ENCODE peak calls at places on chromosomes 16 and 17, in five cellular contexts. One of them, this sample, is unnamed.

GRCh38 chr17:18262111-18262510 is 1.6 kb downstream of the MIEF2 start:
- DNase-seq in A549: no peak
- DNase-seq in mesothelial cell of epicardium: no peak
- DNase-seq in progenitor cell of endocrine pancreas: no peak
- DNase-seq in left ventricle myocardium inferior: no peak
- DNase-seq in this sample: no peak

GRCh38 chr17:61253293-61253801 is 146.3 kb upstream of the TBX2 start:
- DNase-seq in mesothelial cell of epicardium: no peak
- DNase-seq in left ventricle myocardium inferior: peak; percentile 49
- DNase-seq in A549: no peak
- DNase-seq in progenitor cell of endocrine pancreas: no peak
- DNase-seq in this sample: no peak

GRCh38 chr16:81600275-81600674 is 155.7 kb downstream of the CMIP start:
- DNase-seq in progenitor cell of endocrine pancreas: no peak
- DNase-seq in mesothelial cell of epicardium: no peak
- DNase-seq in left ventricle myocardium inferior: no peak
- DNase-seq in A549: peak; percentile 51
- DNase-seq in this sample: no peak

GRCh38 chr17:57876866-57877237 is 27.0 kb upstream of the MRPS23 start:
- DNase-seq in A549: no peak
- DNase-seq in left ventricle myocardium inferior: no peak
- DNase-seq in progenitor cell of endocrine pancreas: no peak
- DNase-seq in mesothelial cell of epicardium: no peak
- DNase-seq in this sample: no peak

GRCh38 chr16:61814716-61815347 is 221.4 kb downstream of the CDH8 start:
- DNase-seq in progenitor cell of endocrine pancreas: no peak
- DNase-seq in A549: no peak
- DNase-seq in mesothelial cell of epicardium: no peak
- DNase-seq in left ventricle myocardium inferior: no peak
- DNase-seq in this sample: no peak

GRCh38 chr17:3956983-3957382 is 7.3 kb downstream of the ATP2A3 start:
- DNase-seq in progenitor cell of endocrine pancreas: no peak
- DNase-seq in mesothelial cell of epicardium: no peak
- DNase-seq in A549: no peak
- DNase-seq in left ventricle myocardium inferior: no peak
- DNase-seq in this sample: no peak

GRCh38 chr16:3029499-3030127 is 5.8 kb downstream of the THOC6 start:
- DNase-seq in progenitor cell of endocrine pancreas: no peak
- DNase-seq in left ventricle myocardium inferior: no peak
- DNase-seq in mesothelial cell of epicardium: no peak
- DNase-seq in A549: no peak
- DNase-seq in this sample: no peak

GRCh38 chr17:51767287-51767686 is 391.2 kb downstream of the CA10 start:
- DNase-seq in progenitor cell of endocrine pancreas: no peak
- DNase-seq in mesothelial cell of epicardium: no peak
- DNase-seq in left ventricle myocardium inferior: no peak
- DNase-seq in A549: no peak
- DNase-seq in this sample: no peak

GRCh38 chr17:35972945-35973332 is 8.4 kb downstream of the CCL16 start:
- DNase-seq in left ventricle myocardium inferior: no peak
- DNase-seq in progenitor cell of endocrine pancreas: no peak
- DNase-seq in A549: no peak
- DNase-seq in mesothelial cell of epicardium: no peak
- DNase-seq in this sample: no peak

GRCh38 chr17:19299866-19300265 is 62.7 kb downstream of the B9D1 start:
- DNase-seq in mesothelial cell of epicardium: no peak
- DNase-seq in A549: no peak
- DNase-seq in left ventricle myocardium inferior: no peak
- DNase-seq in progenitor cell of endocrine pancreas: no peak
- DNase-seq in this sample: no peak

GRCh38 chr17:2058521-2059124 is 3.7 kb downstream of the HIC1 start:
- DNase-seq in A549: peak; percentile 80
- DNase-seq in progenitor cell of endocrine pancreas: no peak
- DNase-seq in mesothelial cell of epicardium: no peak
- DNase-seq in left ventricle myocardium inferior: peak; percentile 85
- DNase-seq in this sample: peak; percentile 53

GRCh38 chr16:81553080-81553813 is 108.6 kb downstream of the CMIP start:
- DNase-seq in progenitor cell of endocrine pancreas: no peak
- DNase-seq in mesothelial cell of epicardium: no peak
- DNase-seq in A549: no peak
- DNase-seq in left ventricle myocardium inferior: no peak
- DNase-seq in this sample: no peak

GRCh38 chr16:3012246-3012645 is 477 bp upstream of the CLDN9 start:
- DNase-seq in A549: no peak
- DNase-seq in left ventricle myocardium inferior: no peak
- DNase-seq in mesothelial cell of epicardium: no peak
- DNase-seq in progenitor cell of endocrine pancreas: no peak
- DNase-seq in this sample: peak; percentile 59

GRCh38 chr17:65567566-65567965 is 6.1 kb upstream of the AXIN2 start:
- DNase-seq in progenitor cell of endocrine pancreas: no peak
- DNase-seq in mesothelial cell of epicardium: no peak
- DNase-seq in left ventricle myocardium inferior: no peak
- DNase-seq in A549: no peak
- DNase-seq in this sample: no peak

GRCh38 chr17:38729886-38730525 is at the start of gene CISD3:
- DNase-seq in A549: peak; percentile 88
- DNase-seq in progenitor cell of endocrine pancreas: peak; percentile 75
- DNase-seq in mesothelial cell of epicardium: no peak
- DNase-seq in left ventricle myocardium inferior: peak; percentile 89
- DNase-seq in this sample: peak; percentile 89

GRCh38 chr16:2487903-2488531 is 13.1 kb downstream of the TBC1D24 start:
- DNase-seq in mesothelial cell of epicardium: no peak
- DNase-seq in progenitor cell of endocrine pancreas: no peak
- DNase-seq in A549: no peak
- DNase-seq in left ventricle myocardium inferior: no peak
- DNase-seq in this sample: no peak

GRCh38 chr16:48232459-48233040 is 11.6 kb upstream of the LONP2 start:
- DNase-seq in left ventricle myocardium inferior: no peak
- DNase-seq in A549: no peak
- DNase-seq in progenitor cell of endocrine pancreas: no peak
- DNase-seq in mesothelial cell of epicardium: no peak
- DNase-seq in this sample: no peak

GRCh38 chr17:19317359-19318095 is 45.0 kb downstream of the B9D1 start:
- DNase-seq in A549: peak; percentile 60
- DNase-seq in progenitor cell of endocrine pancreas: peak; percentile 26
- DNase-seq in left ventricle myocardium inferior: peak; percentile 85
- DNase-seq in mesothelial cell of epicardium: no peak
- DNase-seq in this sample: peak; percentile 87

GRCh38 chr17:67546578-67547527 is 169.8 kb downstream of the PITPNC1 start:
- DNase-seq in left ventricle myocardium inferior: peak; percentile 60
- DNase-seq in A549: peak; percentile 21
- DNase-seq in progenitor cell of endocrine pancreas: no peak
- DNase-seq in mesothelial cell of epicardium: no peak
- DNase-seq in this sample: no peak

GRCh38 chr17:68346448-68346847 is 55.2 kb downstream of the ARSG start:
- DNase-seq in A549: no peak
- DNase-seq in mesothelial cell of epicardium: no peak
- DNase-seq in progenitor cell of endocrine pancreas: no peak
- DNase-seq in left ventricle myocardium inferior: peak; percentile 21
- DNase-seq in this sample: no peak

GRCh38 chr16:999677-1000076 is 18.1 kb downstream of the SOX8 start:
- DNase-seq in left ventricle myocardium inferior: no peak
- DNase-seq in A549: no peak
- DNase-seq in mesothelial cell of epicardium: no peak
- DNase-seq in progenitor cell of endocrine pancreas: no peak
- DNase-seq in this sample: no peak

GRCh38 chr16:55257971-55258613 is 65.9 kb upstream of the IRX6 start:
- DNase-seq in progenitor cell of endocrine pancreas: peak; percentile 38
- DNase-seq in mesothelial cell of epicardium: peak; percentile 48
- DNase-seq in left ventricle myocardium inferior: peak; percentile 29
- DNase-seq in A549: peak; percentile 51
- DNase-seq in this sample: peak; percentile 82

GRCh38 chr16:2973605-2974318 is 4.6 kb downstream of the PAQR4 start:
- DNase-seq in mesothelial cell of epicardium: no peak
- DNase-seq in progenitor cell of endocrine pancreas: no peak
- DNase-seq in left ventricle myocardium inferior: no peak
- DNase-seq in A549: no peak
- DNase-seq in this sample: no peak

GRCh38 chr17:18954321-18954720 is 2.4 kb downstream of the SLC5A10 start:
- DNase-seq in A549: no peak
- DNase-seq in progenitor cell of endocrine pancreas: no peak
- DNase-seq in mesothelial cell of epicardium: no peak
- DNase-seq in left ventricle myocardium inferior: no peak
- DNase-seq in this sample: no peak

GRCh38 chr17:4142107-4142900 is 526 bp downstream of the ZZEF1 start:
- DNase-seq in mesothelial cell of epicardium: peak; percentile 32
- DNase-seq in left ventricle myocardium inferior: peak; percentile 24
- DNase-seq in A549: peak; percentile 14
- DNase-seq in progenitor cell of endocrine pancreas: no peak
- DNase-seq in this sample: peak; percentile 65

GRCh38 chr17:79950711-79951110 is 85.0 kb downstream of the TBC1D16 start:
- DNase-seq in mesothelial cell of epicardium: peak; percentile 14
- DNase-seq in left ventricle myocardium inferior: no peak
- DNase-seq in A549: no peak
- DNase-seq in progenitor cell of endocrine pancreas: no peak
- DNase-seq in this sample: no peak

GRCh38 chr17:72518810-72519597 is 398.2 kb downstream of the SOX9 start:
- DNase-seq in progenitor cell of endocrine pancreas: peak; percentile 41
- DNase-seq in left ventricle myocardium inferior: no peak
- DNase-seq in mesothelial cell of epicardium: no peak
- DNase-seq in A549: peak; percentile 84
- DNase-seq in this sample: peak; percentile 36

GRCh38 chr17:50620237-50620636 is 14.4 kb upstream of the ABCC3 start:
- DNase-seq in A549: no peak
- DNase-seq in left ventricle myocardium inferior: no peak
- DNase-seq in progenitor cell of endocrine pancreas: no peak
- DNase-seq in mesothelial cell of epicardium: no peak
- DNase-seq in this sample: no peak

GRCh38 chr17:78910885-78911284 is 7.9 kb upstream of the CEP295NL start:
- DNase-seq in progenitor cell of endocrine pancreas: no peak
- DNase-seq in A549: no peak
- DNase-seq in left ventricle myocardium inferior: no peak
- DNase-seq in mesothelial cell of epicardium: no peak
- DNase-seq in this sample: no peak

GRCh38 chr17:55322451-55322985 is 57.8 kb downstream of the HLF start:
- DNase-seq in left ventricle myocardium inferior: no peak
- DNase-seq in progenitor cell of endocrine pancreas: no peak
- DNase-seq in A549: no peak
- DNase-seq in mesothelial cell of epicardium: no peak
- DNase-seq in this sample: no peak

GRCh38 chr17:43728081-43728480 is 30.5 kb downstream of the SOST start:
- DNase-seq in mesothelial cell of epicardium: no peak
- DNase-seq in left ventricle myocardium inferior: no peak
- DNase-seq in A549: no peak
- DNase-seq in progenitor cell of endocrine pancreas: no peak
- DNase-seq in this sample: no peak
- TF ChIP-seq CTCF in mesothelial cell of epicardium: no peak
- TF ChIP-seq CTCF in left ventricle myocardium inferior: no peak
- TF ChIP-seq CTCF in A549: no peak
- TF ChIP-seq CTCF in progenitor cell of endocrine pancreas: no peak
- TF ChIP-seq CTCF in this sample: no peak

GRCh38 chr16:10213748-10214147 is 31.5 kb upstream of the GRIN2A start:
- DNase-seq in A549: no peak
- DNase-seq in progenitor cell of endocrine pancreas: no peak
- DNase-seq in mesothelial cell of epicardium: no peak
- DNase-seq in left ventricle myocardium inferior: no peak
- DNase-seq in this sample: no peak

GRCh38 chr16:10219742-10220141 is 37.5 kb upstream of the GRIN2A start:
- DNase-seq in A549: no peak
- DNase-seq in mesothelial cell of epicardium: no peak
- DNase-seq in progenitor cell of endocrine pancreas: no peak
- DNase-seq in left ventricle myocardium inferior: no peak
- DNase-seq in this sample: no peak

GRCh38 chr16:10220942-10221341 is 38.7 kb upstream of the GRIN2A start:
- DNase-seq in progenitor cell of endocrine pancreas: no peak
- DNase-seq in mesothelial cell of epicardium: no peak
- DNase-seq in A549: no peak
- DNase-seq in left ventricle myocardium inferior: no peak
- DNase-seq in this sample: no peak

DNA sequence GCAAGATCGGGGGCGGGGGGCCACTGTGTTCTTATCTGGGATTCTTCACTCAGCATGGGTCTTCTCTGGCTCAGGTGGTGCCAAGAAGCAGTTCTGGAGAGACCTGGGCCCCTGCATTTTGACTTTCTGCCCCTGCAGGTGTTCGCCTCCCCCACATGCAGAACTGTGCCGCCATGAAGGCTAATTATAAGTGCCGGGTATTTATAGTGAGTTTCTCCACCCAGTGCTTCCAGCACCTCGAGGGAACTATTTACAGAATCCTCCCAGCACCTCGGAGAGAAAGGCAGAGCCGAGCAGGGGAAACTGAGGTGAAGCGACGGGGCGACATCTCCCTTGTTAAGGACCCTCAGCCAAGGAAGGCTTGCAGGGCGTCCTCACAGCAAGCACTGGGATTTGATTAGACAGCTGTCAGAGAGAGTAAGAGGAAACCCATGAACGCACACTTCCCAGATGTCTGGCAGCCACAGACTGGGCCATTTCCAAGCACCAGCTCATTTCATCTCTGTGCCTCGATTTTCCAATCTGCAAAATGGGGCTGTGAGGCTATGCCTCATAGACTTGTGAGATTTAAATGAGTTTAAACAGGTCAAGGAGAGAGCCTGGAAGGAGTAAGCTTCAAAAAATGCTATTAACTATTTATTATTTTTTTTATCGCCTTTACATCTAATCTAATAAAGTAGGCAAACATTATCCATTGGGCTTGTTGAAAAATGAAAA is 36.4 kb upstream of the GRIN2A start:
- DNase-seq in A549: no peak
- DNase-seq in progenitor cell of endocrine pancreas: no peak
- DNase-seq in mesothelial cell of epicardium: no peak
- DNase-seq in left ventricle myocardium inferior: no peak
- DNase-seq in this sample: no peak
- TF ChIP-seq CTCF in A549: no peak
- TF ChIP-seq CTCF in progenitor cell of endocrine pancreas: no peak
- TF ChIP-seq CTCF in mesothelial cell of epicardium: no peak
- TF ChIP-seq CTCF in left ventricle myocardium inferior: no peak
- TF ChIP-seq CTCF in this sample: no peak

GRCh38 chr17:82356028-82356427 is 3.0 kb upstream of the TEX19 start:
- DNase-seq in progenitor cell of endocrine pancreas: no peak
- DNase-seq in A549: no peak
- DNase-seq in mesothelial cell of epicardium: no peak
- DNase-seq in left ventricle myocardium inferior: no peak
- DNase-seq in this sample: no peak
- TF ChIP-seq CTCF in progenitor cell of endocrine pancreas: no peak
- TF ChIP-seq CTCF in A549: no peak
- TF ChIP-seq CTCF in mesothelial cell of epicardium: no peak
- TF ChIP-seq CTCF in left ventricle myocardium inferior: no peak
- TF ChIP-seq CTCF in this sample: no peak

DNA sequence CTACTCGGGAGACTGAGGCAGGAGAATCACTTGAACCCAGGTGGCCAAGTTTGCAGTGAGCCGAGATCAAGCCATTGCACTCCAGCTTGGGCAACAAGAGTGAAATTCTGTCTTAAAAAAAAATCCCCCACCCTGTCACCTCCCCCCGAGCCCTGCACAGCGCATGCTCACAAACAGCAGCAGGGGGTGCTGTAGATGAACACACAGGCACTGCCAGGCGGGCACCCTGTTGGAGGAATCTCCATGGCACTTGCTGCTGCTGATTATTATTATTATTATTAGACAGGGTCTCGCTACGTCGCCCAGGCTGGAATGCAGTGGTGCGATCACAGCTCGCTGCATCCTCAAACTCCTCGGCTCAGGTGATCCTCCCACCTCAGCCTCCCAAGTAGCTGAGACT is 24.6 kb downstream of the FZD2 start:
- DNase-seq in left ventricle myocardium inferior: no peak
- DNase-seq in progenitor cell of endocrine pancreas: no peak
- DNase-seq in mesothelial cell of epicardium: no peak
- DNase-seq in A549: peak; percentile 68
- DNase-seq in this sample: no peak
- TF ChIP-seq CTCF in left ventricle myocardium inferior: no peak
- TF ChIP-seq CTCF in progenitor cell of endocrine pancreas: peak; percentile 6
- TF ChIP-seq CTCF in mesothelial cell of epicardium: no peak
- TF ChIP-seq CTCF in A549: peak; percentile 44
- TF ChIP-seq CTCF in this sample: no peak

GRCh38 chr16:4472880-4473279 is 1.5 kb downstream of the NMRAL1 start:
- DNase-seq in progenitor cell of endocrine pancreas: no peak
- DNase-seq in A549: no peak
- DNase-seq in left ventricle myocardium inferior: no peak
- DNase-seq in mesothelial cell of epicardium: no peak
- DNase-seq in this sample: no peak
- TF ChIP-seq CTCF in progenitor cell of endocrine pancreas: no peak
- TF ChIP-seq CTCF in A549: no peak
- TF ChIP-seq CTCF in left ventricle myocardium inferior: no peak
- TF ChIP-seq CTCF in mesothelial cell of epicardium: no peak
- TF ChIP-seq CTCF in this sample: no peak